ENCODE peak calls at places on chromosomes 6 and 20, in six cellular contexts. X, J, C, R, K and V are unnamed samples.

GRCh38 chr20:39939241-39939865 is 749.7 kb downstream of the MAFB start:
- DNase-seq in C (no peak), X (no peak), J (no peak), R (no peak), K (no peak), V (no peak)

GRCh38 chr20:18705490-18705889 is 108.1 kb upstream of the SCP2D1 start:
- DNase-seq in J (no peak), R (no peak), K (no peak), X (peak), C (no peak), V (no peak)

GRCh38 chr6:70396163-70396562 is 17.1 kb upstream of the FAM135A start:
- DNase-seq in J (no peak), X (no peak), C (no peak), R (no peak), K (no peak), V (no peak)

GRCh38 chr6:79813854-79814477 is 133.4 kb downstream of the ELOVL4 start:
- DNase-seq in J (peak), X (peak), K (peak), C (peak), R (peak), V (peak)

GRCh38 chr6:115570326-115570725 is 490.4 kb downstream of the FRK start:
- DNase-seq in C (no peak), K (no peak), J (no peak), X (no peak), R (no peak), V (no peak)

GRCh38 chr20:56664791-56665190 is 35.7 kb downstream of the TFAP2C start:
- DNase-seq in K (no peak), C (no peak), R (no peak), X (no peak), J (no peak), V (no peak)

GRCh38 chr6:15522427-15522826 is 140.4 kb downstream of the DTNBP1 start:
- DNase-seq in K (no peak), C (no peak), R (no peak), J (no peak), X (peak), V (no peak)

GRCh38 chr20:53208110-53208908 is 236.2 kb downstream of the TSHZ2 start:
- DNase-seq in R (peak), X (no peak), K (no peak), J (no peak), C (no peak), V (no peak)

GRCh38 chr6:104711371-104711770 is 148.3 kb downstream of the HACE1 start:
- DNase-seq in J (no peak), X (no peak), K (no peak), R (no peak), C (no peak), V (no peak)

GRCh38 chr6:30819287-30819917 is 64.9 kb upstream of the DDR1 start:
- DNase-seq in J (no peak), K (no peak), R (no peak), X (no peak), C (no peak), V (no peak)